ENCODE peak calls at places on chromosomes 6 and 20, in four cellular contexts. One of them, this sample, is unnamed.

GRCh38 chr6:39335780-39336541 is 13.5 kb upstream of the KCNK16 start:
- DNase-seq in progenitor cell of endocrine pancreas: no peak
- DNase-seq in ascending aorta: no peak
- DNase-seq in choroid plexus epithelial cell: no peak
- DNase-seq in this sample: peak

GRCh38 chr6:19643287-19643686 is 193.9 kb upstream of the ID4 start:
- DNase-seq in progenitor cell of endocrine pancreas: no peak
- DNase-seq in ascending aorta: no peak
- DNase-seq in choroid plexus epithelial cell: no peak
- DNase-seq in this sample: no peak

GRCh38 chr6:14149053-14149746 is 31.6 kb downstream of the CD83 start:
- DNase-seq in progenitor cell of endocrine pancreas: no peak
- DNase-seq in ascending aorta: no peak
- DNase-seq in choroid plexus epithelial cell: no peak
- DNase-seq in this sample: no peak

GRCh38 chr6:31620586-31621319 is at the start of gene PRRC2A:
- DNase-seq in progenitor cell of endocrine pancreas: peak
- DNase-seq in ascending aorta: peak
- DNase-seq in choroid plexus epithelial cell: peak
- DNase-seq in this sample: peak

GRCh38 chr20:25987073-25987927 is 290.6 kb upstream of the ZNF337 start:
- DNase-seq in progenitor cell of endocrine pancreas: peak
- DNase-seq in ascending aorta: no peak
- DNase-seq in choroid plexus epithelial cell: peak
- DNase-seq in this sample: no peak

GRCh38 chr6:157240059-157240959 is 83.0 kb downstream of the TMEM242 start:
- DNase-seq in progenitor cell of endocrine pancreas: peak
- DNase-seq in ascending aorta: peak
- DNase-seq in choroid plexus epithelial cell: no peak
- DNase-seq in this sample: no peak

GRCh38 chr20:1942486-1943266 is 47.5 kb downstream of the SIRPA start:
- DNase-seq in progenitor cell of endocrine pancreas: no peak
- DNase-seq in ascending aorta: peak
- DNase-seq in choroid plexus epithelial cell: no peak
- DNase-seq in this sample: no peak

GRCh38 chr6:168450921-168451320 is 9.9 kb downstream of the SMOC2 start:
- DNase-seq in progenitor cell of endocrine pancreas: no peak
- DNase-seq in ascending aorta: no peak
- DNase-seq in choroid plexus epithelial cell: no peak
- DNase-seq in this sample: no peak

GRCh38 chr6:144181639-144182038 is 31.3 kb downstream of the STX11 start:
- DNase-seq in progenitor cell of endocrine pancreas: no peak
- DNase-seq in ascending aorta: no peak
- DNase-seq in choroid plexus epithelial cell: no peak
- DNase-seq in this sample: no peak

GRCh38 chr6:167954151-167954550 is 43.3 kb upstream of the KIF25 start:
- DNase-seq in progenitor cell of endocrine pancreas: no peak
- DNase-seq in ascending aorta: no peak
- DNase-seq in choroid plexus epithelial cell: no peak
- DNase-seq in this sample: no peak

GRCh38 chr20:51529758-51530157 is 12.8 kb downstream of the NFATC2 start:
- DNase-seq in progenitor cell of endocrine pancreas: no peak
- DNase-seq in ascending aorta: no peak
- DNase-seq in choroid plexus epithelial cell: peak
- DNase-seq in this sample: no peak

GRCh38 chr6:13811627-13812358 is 2.6 kb downstream of the MCUR1 start:
- DNase-seq in progenitor cell of endocrine pancreas: no peak
- DNase-seq in ascending aorta: no peak
- DNase-seq in choroid plexus epithelial cell: no peak
- DNase-seq in this sample: no peak

GRCh38 chr6:105005446-105005845 is 48.5 kb downstream of the LIN28B start:
- DNase-seq in progenitor cell of endocrine pancreas: no peak
- DNase-seq in ascending aorta: no peak
- DNase-seq in choroid plexus epithelial cell: no peak
- DNase-seq in this sample: no peak

GRCh38 chr6:11712760-11713159 is 65.8 kb downstream of the ADTRP start:
- DNase-seq in progenitor cell of endocrine pancreas: no peak
- DNase-seq in ascending aorta: no peak
- DNase-seq in choroid plexus epithelial cell: peak
- DNase-seq in this sample: no peak

GRCh38 chr6:5766260-5766659 is 240.5 kb downstream of the NRN1 start:
- DNase-seq in progenitor cell of endocrine pancreas: no peak
- DNase-seq in ascending aorta: peak
- DNase-seq in choroid plexus epithelial cell: peak
- DNase-seq in this sample: no peak

GRCh38 chr20:64194269-64194668 is 30.0 kb downstream of the MYT1 start:
- DNase-seq in progenitor cell of endocrine pancreas: no peak
- DNase-seq in ascending aorta: no peak
- DNase-seq in choroid plexus epithelial cell: no peak
- DNase-seq in this sample: no peak

GRCh38 chr6:148345176-148345575 is 2.5 kb downstream of the SASH1 start:
- DNase-seq in progenitor cell of endocrine pancreas: no peak
- DNase-seq in ascending aorta: no peak
- DNase-seq in choroid plexus epithelial cell: no peak
- DNase-seq in this sample: no peak

DNA sequence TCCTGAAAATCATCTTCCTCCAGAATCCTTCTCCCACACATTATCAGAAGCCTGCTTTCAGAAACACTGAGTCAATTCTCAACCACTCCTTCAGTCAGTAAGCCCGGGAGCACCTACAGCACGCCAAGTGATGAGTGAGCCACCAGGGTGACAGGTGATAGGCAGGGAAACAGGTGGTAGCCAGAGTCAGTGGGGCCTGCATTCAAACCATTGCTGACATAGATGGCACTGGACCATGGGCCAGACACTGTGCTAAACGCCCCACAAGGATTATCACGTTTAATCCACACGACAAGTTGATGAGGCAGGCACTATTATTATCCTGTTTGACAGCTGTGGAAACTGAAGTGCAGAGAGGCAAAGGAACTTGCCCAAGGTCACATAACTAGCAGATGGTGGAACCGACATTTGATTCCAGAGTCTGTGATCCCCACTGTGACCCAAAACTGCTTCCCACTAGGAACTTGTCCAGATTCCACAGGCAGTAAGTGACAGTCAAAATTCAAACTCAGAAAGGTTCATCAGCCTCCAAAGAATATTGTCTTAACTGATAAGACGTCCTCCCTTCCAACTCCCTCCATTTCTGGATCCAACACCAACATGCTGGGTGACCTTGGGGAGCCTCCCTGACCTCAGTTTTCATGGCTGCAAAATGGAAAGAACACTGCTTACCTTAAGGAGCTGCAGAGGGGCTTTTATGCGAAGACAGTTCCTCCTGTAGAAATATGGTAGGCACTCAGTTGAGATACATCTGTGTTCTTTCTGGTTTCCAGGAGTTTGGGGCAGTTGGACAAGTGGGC is 23.9 kb upstream of the TOP1 start:
- DNase-seq in progenitor cell of endocrine pancreas: no peak
- DNase-seq in ascending aorta: no peak
- DNase-seq in choroid plexus epithelial cell: peak
- DNase-seq in this sample: no peak
- TF ChIP-seq CTCF in progenitor cell of endocrine pancreas: no peak
- TF ChIP-seq CTCF in ascending aorta: no peak
- TF ChIP-seq CTCF in choroid plexus epithelial cell: no peak
- TF ChIP-seq CTCF in this sample: no peak

GRCh38 chr6:15977050-15977449 is 151.8 kb upstream of the MYLIP start:
- DNase-seq in progenitor cell of endocrine pancreas: no peak
- DNase-seq in ascending aorta: no peak
- DNase-seq in choroid plexus epithelial cell: no peak
- DNase-seq in this sample: no peak

GRCh38 chr6:15980801-15981200 is 148.1 kb upstream of the MYLIP start:
- DNase-seq in progenitor cell of endocrine pancreas: no peak
- DNase-seq in ascending aorta: no peak
- DNase-seq in choroid plexus epithelial cell: no peak
- DNase-seq in this sample: no peak

GRCh38 chr6:15974817-15975216 is 154.1 kb upstream of the MYLIP start:
- DNase-seq in progenitor cell of endocrine pancreas: no peak
- DNase-seq in ascending aorta: no peak
- DNase-seq in choroid plexus epithelial cell: no peak
- DNase-seq in this sample: no peak

GRCh38 chr6:15981956-15982355 is 146.9 kb upstream of the MYLIP start:
- DNase-seq in progenitor cell of endocrine pancreas: no peak
- DNase-seq in ascending aorta: no peak
- DNase-seq in choroid plexus epithelial cell: no peak
- DNase-seq in this sample: no peak

GRCh38 chr6:15978426-15978825 is 150.5 kb upstream of the MYLIP start:
- DNase-seq in progenitor cell of endocrine pancreas: no peak
- DNase-seq in ascending aorta: no peak
- DNase-seq in choroid plexus epithelial cell: no peak
- DNase-seq in this sample: no peak
- TF ChIP-seq CTCF in progenitor cell of endocrine pancreas: no peak
- TF ChIP-seq CTCF in ascending aorta: no peak
- TF ChIP-seq CTCF in choroid plexus epithelial cell: no peak
- TF ChIP-seq CTCF in this sample: no peak

GRCh38 chr6:100573169-100573568 is 108.4 kb upstream of the SIM1 start:
- DNase-seq in progenitor cell of endocrine pancreas: no peak
- DNase-seq in ascending aorta: no peak
- DNase-seq in choroid plexus epithelial cell: peak
- DNase-seq in this sample: no peak
- TF ChIP-seq CTCF in progenitor cell of endocrine pancreas: peak
- TF ChIP-seq CTCF in ascending aorta: no peak
- TF ChIP-seq CTCF in choroid plexus epithelial cell: peak
- TF ChIP-seq CTCF in this sample: peak

GRCh38 chr20:5126512-5127203 is at the start of gene CDS2:
- DNase-seq in progenitor cell of endocrine pancreas: peak
- DNase-seq in ascending aorta: peak
- DNase-seq in choroid plexus epithelial cell: peak
- DNase-seq in this sample: peak
- TF ChIP-seq CTCF in progenitor cell of endocrine pancreas: peak
- TF ChIP-seq CTCF in ascending aorta: peak
- TF ChIP-seq CTCF in choroid plexus epithelial cell: peak
- TF ChIP-seq CTCF in this sample: peak

GRCh38 chr6:107082045-107082444 is 33.3 kb downstream of the BEND3 start:
- DNase-seq in progenitor cell of endocrine pancreas: no peak
- DNase-seq in ascending aorta: no peak
- DNase-seq in choroid plexus epithelial cell: peak
- DNase-seq in this sample: no peak

GRCh38 chr6:107083047-107083768 is 32.1 kb downstream of the BEND3 start:
- DNase-seq in progenitor cell of endocrine pancreas: no peak
- DNase-seq in ascending aorta: peak
- DNase-seq in choroid plexus epithelial cell: no peak
- DNase-seq in this sample: no peak

GRCh38 chr6:107077710-107078109 is 37.6 kb downstream of the BEND3 start:
- DNase-seq in progenitor cell of endocrine pancreas: no peak
- DNase-seq in ascending aorta: no peak
- DNase-seq in choroid plexus epithelial cell: no peak
- DNase-seq in this sample: no peak

GRCh38 chr6:107079429-107079828 is 35.9 kb downstream of the BEND3 start:
- DNase-seq in progenitor cell of endocrine pancreas: no peak
- DNase-seq in ascending aorta: peak
- DNase-seq in choroid plexus epithelial cell: no peak
- DNase-seq in this sample: no peak

DNA sequence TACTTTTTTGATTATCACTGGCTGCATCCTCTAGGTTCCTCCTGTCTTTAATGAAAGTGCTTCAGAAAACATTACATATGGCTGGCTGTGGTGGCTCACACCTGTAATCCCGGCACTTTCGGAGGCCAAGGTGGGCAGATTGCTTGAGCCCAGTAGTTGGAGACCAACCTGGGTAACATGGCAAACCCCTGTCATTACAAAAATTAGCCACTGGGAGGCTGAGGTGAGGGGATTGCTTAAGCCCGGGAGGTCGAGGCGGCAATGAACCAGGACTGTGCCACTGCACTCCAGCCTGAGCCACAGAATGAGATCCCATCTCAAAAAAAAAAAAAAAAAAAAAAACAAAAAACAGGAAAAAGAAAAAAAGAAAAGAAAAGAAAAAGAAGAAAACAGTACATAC is 35.3 kb downstream of the BEND3 start:
- DNase-seq in progenitor cell of endocrine pancreas: no peak
- DNase-seq in ascending aorta: peak
- DNase-seq in choroid plexus epithelial cell: no peak
- DNase-seq in this sample: no peak
- TF ChIP-seq CTCF in progenitor cell of endocrine pancreas: peak
- TF ChIP-seq CTCF in ascending aorta: no peak
- TF ChIP-seq CTCF in choroid plexus epithelial cell: peak
- TF ChIP-seq CTCF in this sample: peak

GRCh38 chr6:55617272-55617671 is 38.3 kb upstream of the HMGCLL1 start:
- DNase-seq in progenitor cell of endocrine pancreas: no peak
- DNase-seq in ascending aorta: no peak
- DNase-seq in choroid plexus epithelial cell: peak
- DNase-seq in this sample: no peak
- TF ChIP-seq CTCF in progenitor cell of endocrine pancreas: peak
- TF ChIP-seq CTCF in ascending aorta: no peak
- TF ChIP-seq CTCF in choroid plexus epithelial cell: peak
- TF ChIP-seq CTCF in this sample: peak

GRCh38 chr6:46704562-46704961 is 16.9 kb downstream of the TDRD6 start:
- DNase-seq in progenitor cell of endocrine pancreas: no peak
- DNase-seq in ascending aorta: no peak
- DNase-seq in choroid plexus epithelial cell: peak
- DNase-seq in this sample: no peak
- TF ChIP-seq CTCF in progenitor cell of endocrine pancreas: no peak
- TF ChIP-seq CTCF in ascending aorta: peak
- TF ChIP-seq CTCF in choroid plexus epithelial cell: peak
- TF ChIP-seq CTCF in this sample: peak

DNA sequence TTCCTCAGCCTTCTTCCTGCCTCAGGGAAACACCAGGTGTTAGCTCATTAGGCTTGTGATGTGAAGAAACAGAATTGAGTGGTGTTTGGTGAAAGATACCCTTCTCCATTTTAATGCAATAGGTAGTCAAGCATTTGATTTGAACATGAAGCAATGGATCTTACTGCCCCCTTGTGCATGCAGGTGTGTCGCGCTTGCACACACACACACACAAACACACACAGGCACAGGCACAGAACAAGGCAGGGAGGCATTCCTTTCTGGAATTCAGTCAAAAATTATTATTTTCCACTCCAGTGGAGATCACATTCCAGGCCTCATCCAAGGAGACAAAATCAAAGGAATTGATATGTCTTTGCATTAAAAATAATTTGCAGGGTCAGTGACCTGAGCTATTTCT is 667.0 kb upstream of the MARCKS start:
- DNase-seq in progenitor cell of endocrine pancreas: no peak
- DNase-seq in ascending aorta: no peak
- DNase-seq in choroid plexus epithelial cell: peak
- DNase-seq in this sample: no peak
- TF ChIP-seq CTCF in progenitor cell of endocrine pancreas: no peak
- TF ChIP-seq CTCF in ascending aorta: no peak
- TF ChIP-seq CTCF in choroid plexus epithelial cell: peak
- TF ChIP-seq CTCF in this sample: peak

This sample was measured in chondrocyte.